ENCODE peak calls at places on chromosomes 11 and 22, in nine cellular contexts. B is esophagus muscularis mucosa, U is stomach, I is tibial nerve, O is HCT116, H is A549, K is testis, R is endothelial cell of umbilical vein, Q is ovary. G is an unnamed sample.

GRCh38 chr11:37504066-37504611 is 906.1 kb upstream of the RAG2 start:
- DNase-seq in Q (no peak), H (no peak), B (no peak), K (no peak), I (no peak), R (no peak), O (no peak), U (no peak), G (no peak)

GRCh38 chr11:60769273-60769672 is 12.6 kb downstream of the MS4A15 start:
- DNase-seq in O (no peak), K (no peak), I (no peak), B (no peak), U (no peak), H (no peak), Q (no peak), R (no peak), G (no peak)

GRCh38 chr11:2898366-2899079 is 12.9 kb upstream of the CDKN1C start:
- DNase-seq in U (peak), R (peak), I (no peak), K (peak), O (no peak), Q (no peak), B (peak), H (no peak), G (peak)

GRCh38 chr11:17250561-17251350 is 25.8 kb upstream of the NUCB2 start:
- DNase-seq in K (no peak), I (no peak), Q (no peak), B (no peak), U (no peak), H (no peak), R (no peak), O (no peak), G (no peak)

GRCh38 chr11:123304828-123305530 is 109.9 kb upstream of the CLMP start:
- DNase-seq in O (no peak), Q (no peak), H (no peak), R (no peak), I (no peak), U (no peak), B (no peak), K (no peak), G (peak)

GRCh38 chr11:75474878-75475766 is 42.1 kb upstream of the KLHL35 start:
- DNase-seq in R (no peak), K (peak), O (no peak), H (no peak), Q (peak), B (no peak), I (peak), U (peak), G (peak)

GRCh38 chr11:20609727-20610707 is 10.6 kb downstream of the SLC6A5 start:
- DNase-seq in R (peak), I (peak), K (peak), U (peak), B (no peak), Q (peak), O (peak), H (peak), G (peak)

GRCh38 chr11:2197771-2198520 is 26.3 kb upstream of the TH start:
- DNase-seq in Q (no peak), O (no peak), R (no peak), I (no peak), K (no peak), B (no peak), H (no peak), U (no peak), G (no peak)

GRCh38 chr11:86116386-86116726 is 47.5 kb upstream of the PICALM start:
- DNase-seq in K (no peak), Q (no peak), H (peak), B (no peak), I (no peak), O (no peak), R (no peak), U (no peak), G (no peak)

GRCh38 chr11:116715383-116715782 is 57.4 kb downstream of the BUD13 start:
- DNase-seq in R (no peak), B (no peak), Q (no peak), O (no peak), H (no peak), K (no peak), I (no peak), U (no peak), G (no peak)

GRCh38 chr11:77170107-77170506 is 42.1 kb downstream of the MYO7A start:
- DNase-seq in Q (no peak), H (no peak), O (no peak), U (no peak), R (no peak), K (no peak), I (no peak), B (no peak), G (no peak)

GRCh38 chr11:69918938-69919650 is 99.9 kb upstream of the FGF3 start:
- DNase-seq in I (no peak), U (peak), B (no peak), R (peak), H (peak), O (peak), Q (peak), K (peak), G (peak)
- TF ChIP-seq POLR2A in I (no peak), U (no peak), B (no peak), R (no peak), H (no peak), O (no peak), Q (no peak), K (no peak), G (no peak)

DNA sequence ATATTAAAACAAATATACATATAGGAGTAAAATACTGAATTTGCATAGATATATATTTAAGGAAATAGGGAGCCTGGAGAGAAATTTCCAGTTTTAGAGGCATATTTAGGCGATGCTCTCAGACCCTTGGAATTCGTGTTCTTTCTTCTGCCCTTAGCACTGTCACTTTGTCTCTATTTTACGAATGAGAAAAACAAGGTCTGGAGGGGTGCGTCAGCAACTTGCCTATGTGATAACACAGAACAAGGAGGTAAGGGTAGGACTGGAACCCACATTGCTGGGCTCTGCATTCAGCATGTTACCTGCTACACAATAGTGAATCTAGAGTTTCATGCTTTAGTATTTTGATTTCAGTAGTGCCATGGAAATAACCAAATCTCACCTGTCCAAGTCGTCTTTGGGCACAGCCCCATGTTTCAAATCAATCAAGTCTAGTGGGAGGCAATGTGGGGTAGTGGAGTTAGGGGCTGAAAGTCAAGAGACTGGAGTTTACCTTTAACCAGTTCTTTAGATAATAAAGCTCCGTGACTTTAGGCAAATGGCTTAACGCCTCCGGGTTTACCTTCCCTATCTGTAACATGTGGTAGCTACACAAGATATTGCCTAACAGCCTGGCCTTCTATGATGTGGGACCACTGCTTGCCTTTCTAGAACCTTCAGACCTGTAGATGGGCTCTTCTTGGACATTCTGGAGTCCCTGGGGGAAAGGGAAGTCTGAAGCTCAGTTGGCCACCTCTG is 44.8 kb upstream of the AMPD3 start:
- DNase-seq in H (no peak), Q (no peak), O (no peak), I (no peak), B (peak), R (no peak), K (no peak), U (no peak), G (no peak)
- H3K27ac ChIP-seq in H (peak), Q (no peak), O (no peak), I (no peak), B (no peak), R (no peak), K (no peak), U (no peak), G (no peak)

GRCh38 chr11:46003647-46004046 is 81.2 kb downstream of the LARGE2 start:
- DNase-seq in I (no peak), Q (no peak), O (no peak), K (no peak), R (no peak), H (no peak), U (no peak), B (no peak), G (no peak)

GRCh38 chr11:46002146-46002545 is 79.7 kb downstream of the LARGE2 start:
- DNase-seq in U (no peak), H (no peak), R (no peak), O (no peak), B (no peak), K (no peak), Q (no peak), I (no peak), G (no peak)

GRCh38 chr11:46006418-46007070 is 84.1 kb downstream of the LARGE2 start:
- DNase-seq in H (peak), R (peak), O (peak), I (no peak), K (peak), B (no peak), U (no peak), Q (no peak), G (no peak)

GRCh38 chr11:45997599-45997998 is 75.1 kb downstream of the LARGE2 start:
- DNase-seq in O (no peak), H (no peak), R (no peak), I (no peak), B (no peak), U (no peak), Q (no peak), K (no peak), G (no peak)

GRCh38 chr11:46001427-46002049 is 79.1 kb downstream of the LARGE2 start:
- DNase-seq in O (no peak), Q (no peak), R (peak), H (no peak), U (no peak), B (no peak), I (no peak), K (no peak), G (no peak)
- H3K4me3 ChIP-seq in O (no peak), Q (no peak), R (no peak), H (no peak), U (no peak), B (no peak), I (no peak), K (no peak), G (no peak)

GRCh38 chr11:7564803-7565202 is 51.0 kb downstream of the PPFIBP2 start:
- DNase-seq in K (no peak), Q (no peak), R (no peak), O (no peak), B (no peak), U (no peak), I (no peak), H (no peak), G (no peak)
- TF ChIP-seq POLR2A in K (no peak), Q (no peak), R (no peak), O (no peak), B (no peak), U (no peak), I (no peak), H (no peak), G (no peak)

DNA sequence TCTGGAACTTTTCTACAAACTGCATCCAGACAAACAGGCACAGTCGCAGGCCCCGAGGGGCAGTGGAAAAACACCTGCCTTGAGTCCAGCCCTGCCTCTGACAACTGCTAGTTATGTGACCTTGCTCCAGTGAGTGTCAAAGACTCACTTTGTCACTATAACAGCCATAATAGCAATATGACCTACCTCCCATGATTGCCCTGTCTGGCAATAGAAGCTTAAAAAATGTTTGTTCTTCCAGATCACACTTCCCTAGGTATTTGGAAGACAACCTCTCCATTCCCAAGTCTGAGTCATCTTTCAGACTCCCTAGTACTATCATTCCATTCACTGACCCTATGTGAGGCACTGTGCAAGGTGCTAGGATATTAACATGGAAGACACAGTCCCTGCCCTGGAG is 74.5 kb downstream of the RPL27A start:
- DNase-seq in Q (no peak), R (no peak), B (no peak), I (no peak), K (no peak), U (no peak), O (no peak), H (no peak), G (no peak)
- H3K27ac ChIP-seq in Q (no peak), R (no peak), B (peak), I (no peak), K (no peak), U (peak), O (no peak), H (no peak), G (no peak)

GRCh38 chr22:23524226-23524625 is 55.9 kb downstream of the IGLL1 start:
- DNase-seq in K (no peak), H (no peak), B (no peak), Q (peak), I (no peak), R (no peak), U (no peak), O (no peak), G (peak)

GRCh38 chr22:23523746-23524145 is 56.3 kb downstream of the IGLL1 start:
- DNase-seq in K (no peak), R (no peak), U (no peak), I (no peak), O (no peak), H (no peak), B (no peak), Q (peak), G (peak)

GRCh38 chr22:23520875-23521441 is 59.1 kb downstream of the IGLL1 start:
- DNase-seq in O (no peak), U (no peak), H (peak), K (peak), R (no peak), B (no peak), I (peak), Q (peak), G (peak)

GRCh38 chr22:23521442-23522113 is 58.5 kb downstream of the IGLL1 start:
- DNase-seq in K (peak), R (peak), I (peak), Q (peak), B (peak), H (peak), U (peak), O (peak), G (peak)

DNA sequence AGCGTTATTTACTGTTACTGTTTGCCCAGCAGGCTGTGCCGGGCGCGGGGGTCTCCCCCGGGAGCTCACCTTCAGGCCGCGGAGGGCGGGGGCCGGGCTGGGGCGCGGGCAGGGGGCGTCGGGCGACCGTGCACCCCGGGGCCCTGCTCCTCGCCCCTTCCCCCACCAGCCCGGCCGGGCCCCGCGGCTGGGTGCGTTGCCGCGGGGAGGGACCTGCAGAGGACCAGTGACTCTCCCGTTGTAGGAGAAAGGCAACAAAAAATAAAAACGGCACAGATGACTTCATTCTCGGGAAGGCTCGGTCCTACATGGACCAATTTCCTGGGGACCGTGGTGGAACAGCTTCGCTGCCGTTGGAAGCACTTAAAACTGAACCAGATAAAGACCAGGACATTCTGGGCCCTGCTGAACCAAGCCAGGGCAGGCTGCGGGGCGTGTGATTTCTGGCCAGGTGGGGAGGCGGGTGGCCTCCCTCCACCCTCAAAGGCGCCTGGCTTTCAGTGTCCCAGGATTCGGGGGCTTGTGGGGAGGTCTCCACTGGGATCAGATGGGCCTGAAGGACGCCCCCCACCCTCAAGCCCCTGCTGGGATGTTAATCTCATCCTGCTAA is 57.3 kb downstream of the IGLL1 start:
- DNase-seq in U (no peak), O (no peak), B (no peak), Q (peak), I (no peak), K (peak), R (peak), H (no peak), G (peak)
- H3K4me3 ChIP-seq in U (peak), O (no peak), B (peak), Q (peak), I (peak), K (peak), R (no peak), H (no peak), G (no peak)

GRCh38 chr22:43263645-43264514 is 76.9 kb upstream of the TTLL12 start:
- DNase-seq in I (no peak), Q (peak), H (no peak), K (peak), R (peak), U (peak), O (peak), B (no peak), G (peak)
- TF ChIP-seq POLR2A in I (no peak), Q (no peak), H (no peak), K (no peak), R (no peak), U (no peak), O (no peak), B (no peak), G (no peak)

G was measured in thyroid gland.